ENCODE peak calls at places on chromosomes 13 and 19, in five cellular contexts. G, Q, O, D and U are unnamed samples.

GRCh38 chr13:26469602-26470001 is 87.9 kb upstream of the WASF3 start:
- DNase-seq in G (no peak), Q (no peak), O (no peak), D (no peak), U (no peak)

GRCh38 chr19:20273376-20273775 is 106.4 kb downstream of the ZNF486 start:
- DNase-seq in G (no peak), Q (no peak), O (no peak), D (no peak), U (no peak)

GRCh38 chr13:76226941-76227340 is 590.8 kb downstream of the LMO7 start:
- DNase-seq in G (no peak), Q (no peak), O (peak), D (no peak), U (no peak)

GRCh38 chr13:113407531-113408393 is 43.8 kb upstream of the GRTP1 start:
- DNase-seq in G (no peak), Q (no peak), O (peak), D (no peak), U (no peak)

GRCh38 chr13:50928609-50929274 is 19.2 kb downstream of the RNASEH2B start:
- DNase-seq in G (no peak), Q (no peak), O (peak), D (no peak), U (no peak)

GRCh38 chr13:112587359-112587766 is 590 bp downstream of the TUBGCP3 start:
- DNase-seq in G (peak), Q (peak), O (peak), D (peak), U (peak)

GRCh38 chr19:57099199-57099661 is 20.6 kb upstream of the USP29 start:
- DNase-seq in G (peak), Q (peak), O (peak), D (peak), U (peak)

GRCh38 chr13:21011378-21011777 is 50.0 kb downstream of the LATS2 start:
- DNase-seq in G (no peak), Q (no peak), O (no peak), D (no peak), U (no peak)

GRCh38 chr13:23235994-23236393 is 55.2 kb downstream of the SGCG start:
- DNase-seq in G (no peak), Q (no peak), O (no peak), D (no peak), U (no peak)

GRCh38 chr13:99307247-99307646 is at the start of gene GPR183:
- DNase-seq in G (no peak), Q (no peak), O (no peak), D (no peak), U (no peak)

GRCh38 chr13:52158629-52159158 is 703 bp downstream of the NEK3 start:
- DNase-seq in G (no peak), Q (no peak), O (peak), D (no peak), U (no peak)

GRCh38 chr19:6424190-6424938 is at the start of gene KHSRP:
- DNase-seq in G (peak), Q (no peak), O (no peak), D (no peak), U (peak)

GRCh38 chr19:36212895-36213294 is 1.6 kb downstream of the ZNF565 start:
- DNase-seq in G (no peak), Q (no peak), O (no peak), D (no peak), U (no peak)

GRCh38 chr13:35140321-35140720 is 198.3 kb downstream of the NBEA start:
- DNase-seq in G (no peak), Q (no peak), O (peak), D (no peak), U (no peak)

GRCh38 chr13:31160857-31161582 is 684 bp downstream of the HSPH1 start:
- DNase-seq in G (peak), Q (no peak), O (peak), D (no peak), U (peak)

GRCh38 chr19:51094696-51095279 is 12.1 kb upstream of the KLK14 start:
- DNase-seq in G (no peak), Q (peak), O (no peak), D (peak), U (peak)

GRCh38 chr13:25490236-25490635 is 118.5 kb downstream of the ATP8A2 start:
- DNase-seq in G (no peak), Q (no peak), O (no peak), D (no peak), U (no peak)

GRCh38 chr13:30033681-30034447 is 183.4 kb upstream of the UBL3 start:
- DNase-seq in G (no peak), Q (no peak), O (peak), D (no peak), U (no peak)

GRCh38 chr19:48751835-48752510 is 468 bp downstream of the FUT1 start:
- DNase-seq in G (no peak), Q (no peak), O (no peak), D (no peak), U (no peak)

GRCh38 chr19:6248856-6249255 is 30.9 kb downstream of the MLLT1 start:
- DNase-seq in G (no peak), Q (no peak), O (no peak), D (no peak), U (no peak)

GRCh38 chr13:45674908-45675307 is 27.2 kb upstream of the CBY2 start:
- DNase-seq in G (no peak), Q (no peak), O (peak), D (no peak), U (no peak)

GRCh38 chr13:83895994-83896580 is 13.8 kb upstream of the SLITRK1 start:
- DNase-seq in G (no peak), Q (no peak), O (peak), D (no peak), U (no peak)

GRCh38 chr13:110109910-110110309 is 197.0 kb downstream of the COL4A1 start:
- DNase-seq in G (peak), Q (peak), O (peak), D (no peak), U (no peak)

GRCh38 chr13:40345149-40345514 is 321.3 kb downstream of the FOXO1 start:
- DNase-seq in G (no peak), Q (no peak), O (no peak), D (no peak), U (no peak)

GRCh38 chr19:42201489-42202289 is 15.8 kb downstream of the DEDD2 start:
- DNase-seq in G (peak), Q (no peak), O (no peak), D (no peak), U (no peak)

GRCh38 chr13:75217949-75218348 is 264.0 kb downstream of the TBC1D4 start:
- DNase-seq in G (no peak), Q (no peak), O (peak), D (no peak), U (no peak)

GRCh38 chr13:76799696-76800095 is 86.5 kb downstream of the KCTD12 start:
- DNase-seq in G (no peak), Q (no peak), O (peak), D (no peak), U (no peak)

GRCh38 chr19:2021453-2022140 is 6.1 kb upstream of the BTBD2 start:
- DNase-seq in G (no peak), Q (no peak), O (no peak), D (no peak), U (no peak)

GRCh38 chr13:39567569-39567968 is 35.4 kb downstream of the LHFPL6 start:
- DNase-seq in G (no peak), Q (no peak), O (no peak), D (no peak), U (no peak)

GRCh38 chr19:13868663-13869062 is 8.3 kb upstream of the NANOS3 start:
- DNase-seq in G (no peak), Q (no peak), O (no peak), D (no peak), U (no peak)

GRCh38 chr13:34577051-34577450 is 365.0 kb upstream of the NBEA start:
- DNase-seq in G (no peak), Q (no peak), O (no peak), D (no peak), U (no peak)

GRCh38 chr13:95714142-95714832 is 37.3 kb downstream of the DNAJC3 start:
- DNase-seq in G (no peak), Q (no peak), O (peak), D (peak), U (no peak)

GRCh38 chr13:39929583-39929982 is 274.1 kb downstream of the COG6 start:
- DNase-seq in G (no peak), Q (no peak), O (no peak), D (no peak), U (no peak)

DNA sequence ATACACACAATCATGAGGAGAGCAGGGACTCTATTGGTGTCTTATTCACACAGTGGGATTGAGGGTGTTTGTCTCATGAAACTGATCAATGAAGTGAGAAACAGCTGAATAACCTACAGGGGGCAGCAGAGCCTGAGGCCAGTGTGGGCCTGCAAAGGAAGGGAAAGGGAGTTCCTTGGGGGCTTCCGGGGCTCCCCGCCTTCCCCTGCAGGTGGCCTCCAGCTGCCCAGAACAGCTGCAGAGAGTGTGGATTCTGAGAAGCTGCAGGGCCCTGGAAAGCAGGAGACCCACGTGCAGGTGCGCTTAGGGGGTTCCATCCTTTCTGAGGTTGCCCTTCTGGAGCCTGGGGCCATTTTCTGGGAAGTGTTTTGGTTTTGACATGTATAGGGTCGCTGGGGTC is 20.1 kb downstream of the ZNF763 start:
- DNase-seq in G (no peak), Q (peak), O (no peak), D (no peak), U (no peak)
- TF ChIP-seq CTCF in G (no peak), Q (peak), O (no peak), D (no peak), U (no peak)

GRCh38 chr13:80245162-80245733 is 95.7 kb downstream of the SPRY2 start:
- DNase-seq in G (no peak), Q (no peak), O (no peak), D (no peak), U (no peak)

GRCh38 chr13:80244574-80244973 is 96.4 kb downstream of the SPRY2 start:
- DNase-seq in G (no peak), Q (no peak), O (no peak), D (no peak), U (no peak)

GRCh38 chr13:80255946-80256345 is 85.0 kb downstream of the SPRY2 start:
- DNase-seq in G (no peak), Q (no peak), O (no peak), D (no peak), U (no peak)

GRCh38 chr13:80251403-80251802 is 89.5 kb downstream of the SPRY2 start:
- DNase-seq in G (no peak), Q (no peak), O (peak), D (no peak), U (no peak)

DNA sequence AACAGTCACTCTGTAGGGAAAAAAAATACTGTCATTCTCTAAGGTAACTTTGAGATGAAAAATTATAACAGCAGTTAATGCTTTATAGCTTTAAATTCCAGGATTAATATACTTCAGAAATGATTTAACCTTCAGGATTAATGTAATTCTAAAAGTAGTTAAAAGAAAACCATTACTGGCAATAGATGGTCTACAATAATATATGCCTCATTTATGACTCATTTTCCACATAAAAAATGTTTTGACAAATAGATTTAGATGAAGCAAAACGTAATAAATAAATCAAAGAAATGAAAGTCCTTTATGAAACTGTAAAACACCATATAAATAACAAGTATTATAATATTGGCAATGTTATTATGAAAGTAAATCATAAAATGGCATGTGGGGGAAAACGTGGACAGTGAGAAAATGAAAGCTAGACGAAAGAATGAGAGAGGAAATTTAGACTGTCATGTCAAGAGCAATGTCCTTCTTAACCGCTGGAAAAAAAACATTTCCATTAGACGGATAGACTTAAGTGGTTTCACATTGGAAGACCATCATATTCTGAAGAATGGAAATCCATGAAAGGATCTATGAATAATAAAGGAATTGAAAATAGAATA is 90.9 kb downstream of the SPRY2 start:
- DNase-seq in G (no peak), Q (no peak), O (peak), D (no peak), U (no peak)
- TF ChIP-seq CTCF in G (no peak), Q (no peak), O (no peak), D (no peak), U (no peak)

GRCh38 chr19:58573658-58574164 is 576 bp upstream of the MZF1 start:
- DNase-seq in G (no peak), Q (no peak), O (no peak), D (no peak), U (no peak)

GRCh38 chr19:58572026-58572817 is 913 bp downstream of the MZF1 start:
- DNase-seq in G (no peak), Q (no peak), O (no peak), D (no peak), U (no peak)

GRCh38 chr19:58571575-58571947 is 1.6 kb downstream of the MZF1 start:
- DNase-seq in G (peak), Q (no peak), O (no peak), D (no peak), U (no peak)

GRCh38 chr19:58570770-58571574 is 2.2 kb downstream of the MZF1 start:
- DNase-seq in G (peak), Q (no peak), O (no peak), D (no peak), U (no peak)

GRCh38 chr19:58572818-58573657 is at the start of gene MZF1:
- DNase-seq in G (peak), Q (peak), O (peak), D (peak), U (peak)
- TF ChIP-seq CTCF in G (no peak), Q (peak), O (no peak), D (no peak), U (no peak)

GRCh38 chr13:60612593-60612992 is 215.6 kb downstream of the TDRD3 start:
- DNase-seq in G (no peak), Q (no peak), O (no peak), D (no peak), U (no peak)
- TF ChIP-seq CTCF in G (no peak), Q (no peak), O (no peak), D (no peak), U (no peak)

GRCh38 chr13:44093607-44094583 is 214.2 kb downstream of the LACC1 start:
- DNase-seq in G (no peak), Q (no peak), O (no peak), D (no peak), U (no peak)

GRCh38 chr13:44088409-44088808 is 208.7 kb downstream of the LACC1 start:
- DNase-seq in G (no peak), Q (no peak), O (no peak), D (no peak), U (no peak)

GRCh38 chr13:44096906-44097305 is 217.2 kb downstream of the LACC1 start:
- DNase-seq in G (no peak), Q (no peak), O (no peak), D (no peak), U (no peak)

GRCh38 chr13:44088911-44089851 is 209.5 kb downstream of the LACC1 start:
- DNase-seq in G (no peak), Q (no peak), O (no peak), D (no peak), U (no peak)

GRCh38 chr13:44092053-44092452 is 212.3 kb downstream of the LACC1 start:
- DNase-seq in G (no peak), Q (no peak), O (no peak), D (no peak), U (no peak)
- TF ChIP-seq CTCF in G (no peak), Q (no peak), O (no peak), D (no peak), U (no peak)

DNA sequence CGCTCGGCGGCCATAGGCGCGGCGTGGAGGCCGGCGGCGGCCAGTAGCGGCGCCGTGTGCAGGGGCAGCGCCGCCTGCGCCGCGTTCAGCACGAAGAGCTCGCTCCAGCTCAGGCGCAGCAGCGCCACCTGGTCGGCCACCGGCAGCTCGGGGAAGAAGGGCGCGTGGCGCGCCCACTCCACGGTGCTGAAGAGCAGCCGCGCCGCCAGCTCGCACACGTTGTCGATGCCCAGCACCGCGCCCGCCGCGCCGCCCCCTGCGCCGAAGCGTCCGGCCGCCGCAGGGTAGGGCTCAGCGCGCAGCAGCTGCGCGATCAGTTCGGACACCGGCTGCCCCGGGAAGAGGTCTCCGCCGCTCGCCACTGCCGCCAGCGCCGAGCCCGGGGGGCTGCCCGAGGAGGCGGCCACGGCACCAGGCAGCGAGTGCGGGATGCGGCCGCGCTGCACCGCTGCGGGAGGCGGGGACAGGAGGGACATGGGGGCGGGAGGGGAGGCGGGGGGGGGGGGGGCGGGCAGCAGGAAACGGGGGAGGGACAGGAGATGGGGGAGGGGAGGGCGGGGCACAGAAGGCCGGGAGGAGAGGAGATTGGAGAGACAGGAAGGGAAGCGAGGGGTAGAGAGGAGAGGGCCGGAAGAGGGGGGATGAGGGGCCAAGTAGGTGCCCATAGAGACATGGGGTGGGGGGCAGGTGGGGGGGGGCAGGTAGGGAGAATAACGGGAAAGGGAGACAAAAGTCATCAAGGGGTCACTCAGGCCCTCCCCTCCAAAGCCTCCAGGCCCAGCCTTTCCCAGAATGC is 9.8 kb downstream of the OCEL1 start:
- DNase-seq in G (peak), Q (peak), O (peak), D (no peak), U (peak)
- TF ChIP-seq CTCF in G (peak), Q (peak), O (peak), D (peak), U (no peak)